ENCODE peak calls at places on chromosome 21, in eight cellular contexts. One of them, this sample, is unnamed.

GRCh38 chr21:18049461-18049860 is 195.2 kb upstream of the CHODL start:
- DNase-seq in fibroblast of lung: no peak
- DNase-seq in AG04449: no peak
- DNase-seq in upper lobe of right lung: no peak
- DNase-seq in epithelial cell of esophagus: no peak
- DNase-seq in ascending aorta: no peak
- DNase-seq in foreskin fibroblast: no peak
- DNase-seq in transverse colon: no peak
- DNase-seq in this sample: no peak

GRCh38 chr21:39863111-39863510 is 4.1 kb upstream of the PCP4 start:
- DNase-seq in fibroblast of lung: peak; percentile 56
- DNase-seq in AG04449: no peak
- DNase-seq in upper lobe of right lung: peak; percentile 73
- DNase-seq in epithelial cell of esophagus: peak; percentile 1
- DNase-seq in ascending aorta: no peak
- DNase-seq in foreskin fibroblast: no peak
- DNase-seq in transverse colon: peak; percentile 13
- DNase-seq in this sample: peak; percentile 15

GRCh38 chr21:31201548-31201947 is 142.5 kb downstream of the TIAM1 start:
- DNase-seq in fibroblast of lung: peak; percentile 74
- DNase-seq in AG04449: no peak
- DNase-seq in upper lobe of right lung: no peak
- DNase-seq in epithelial cell of esophagus: no peak
- DNase-seq in ascending aorta: peak; percentile 10
- DNase-seq in foreskin fibroblast: no peak
- DNase-seq in transverse colon: peak; percentile 10
- DNase-seq in this sample: no peak

GRCh38 chr21:17949395-17949794 is 130.2 kb upstream of the C21orf91 start:
- DNase-seq in fibroblast of lung: no peak
- DNase-seq in AG04449: no peak
- DNase-seq in upper lobe of right lung: no peak
- DNase-seq in epithelial cell of esophagus: no peak
- DNase-seq in ascending aorta: no peak
- DNase-seq in foreskin fibroblast: no peak
- DNase-seq in transverse colon: no peak
- DNase-seq in this sample: no peak

GRCh38 chr21:15058718-15059316 is 6.0 kb downstream of the NRIP1 start:
- DNase-seq in fibroblast of lung: peak; percentile 77
- DNase-seq in AG04449: no peak
- DNase-seq in upper lobe of right lung: no peak
- DNase-seq in epithelial cell of esophagus: peak; percentile 38
- DNase-seq in ascending aorta: no peak
- DNase-seq in foreskin fibroblast: peak; percentile 29
- DNase-seq in transverse colon: no peak
- DNase-seq in this sample: no peak

GRCh38 chr21:33023574-33024277 is 2.0 kb upstream of the OLIG2 start:
- DNase-seq in fibroblast of lung: no peak
- DNase-seq in AG04449: no peak
- DNase-seq in upper lobe of right lung: no peak
- DNase-seq in epithelial cell of esophagus: no peak
- DNase-seq in ascending aorta: no peak
- DNase-seq in foreskin fibroblast: no peak
- DNase-seq in transverse colon: no peak
- DNase-seq in this sample: no peak

GRCh38 chr21:32917392-32918135 is 108.2 kb upstream of the OLIG2 start:
- DNase-seq in fibroblast of lung: peak; percentile 18
- DNase-seq in AG04449: no peak
- DNase-seq in upper lobe of right lung: no peak
- DNase-seq in epithelial cell of esophagus: no peak
- DNase-seq in ascending aorta: no peak
- DNase-seq in foreskin fibroblast: peak; percentile 3
- DNase-seq in transverse colon: no peak
- DNase-seq in this sample: peak; percentile 12

GRCh38 chr21:34606051-34606450 is 8.9 kb downstream of the RCAN1 start:
- DNase-seq in fibroblast of lung: no peak
- DNase-seq in AG04449: no peak
- DNase-seq in upper lobe of right lung: no peak
- DNase-seq in epithelial cell of esophagus: no peak
- DNase-seq in ascending aorta: no peak
- DNase-seq in foreskin fibroblast: no peak
- DNase-seq in transverse colon: no peak
- DNase-seq in this sample: no peak

GRCh38 chr21:34690041-34690792 is 21.4 kb downstream of the CLIC6 start:
- DNase-seq in fibroblast of lung: no peak
- DNase-seq in AG04449: no peak
- DNase-seq in upper lobe of right lung: no peak
- DNase-seq in epithelial cell of esophagus: peak; percentile 73
- DNase-seq in ascending aorta: no peak
- DNase-seq in foreskin fibroblast: no peak
- DNase-seq in transverse colon: peak; percentile 47
- DNase-seq in this sample: peak; percentile 43

GRCh38 chr21:32410916-32411315 is 1.6 kb upstream of the EVA1C start:
- DNase-seq in fibroblast of lung: no peak
- DNase-seq in AG04449: no peak
- DNase-seq in upper lobe of right lung: no peak
- DNase-seq in epithelial cell of esophagus: no peak
- DNase-seq in ascending aorta: no peak
- DNase-seq in foreskin fibroblast: no peak
- DNase-seq in transverse colon: no peak
- DNase-seq in this sample: peak; percentile 24

GRCh38 chr21:25997788-25998611 is 172.6 kb downstream of the APP start:
- DNase-seq in fibroblast of lung: no peak
- DNase-seq in AG04449: no peak
- DNase-seq in upper lobe of right lung: no peak
- DNase-seq in epithelial cell of esophagus: no peak
- DNase-seq in ascending aorta: no peak
- DNase-seq in foreskin fibroblast: no peak
- DNase-seq in transverse colon: peak; percentile 45
- DNase-seq in this sample: peak; percentile 76

GRCh38 chr21:36155603-36156338 is 853 bp upstream of the DOP1B start:
- DNase-seq in fibroblast of lung: no peak
- DNase-seq in AG04449: no peak
- DNase-seq in upper lobe of right lung: peak; percentile 90
- DNase-seq in epithelial cell of esophagus: peak; percentile 78
- DNase-seq in ascending aorta: no peak
- DNase-seq in foreskin fibroblast: no peak
- DNase-seq in transverse colon: peak; percentile 72
- DNase-seq in this sample: peak; percentile 81

GRCh38 chr21:36437745-36438128 is 42.2 kb downstream of the CLDN14 start:
- DNase-seq in fibroblast of lung: peak; percentile 99
- DNase-seq in AG04449: peak; percentile 54
- DNase-seq in upper lobe of right lung: no peak
- DNase-seq in epithelial cell of esophagus: peak; percentile 63
- DNase-seq in ascending aorta: no peak
- DNase-seq in foreskin fibroblast: peak; percentile 44
- DNase-seq in transverse colon: no peak
- DNase-seq in this sample: peak; percentile 58

GRCh38 chr21:37367301-37367757 is 756 bp downstream of the DYRK1A start:
- DNase-seq in fibroblast of lung: no peak
- DNase-seq in AG04449: no peak
- DNase-seq in upper lobe of right lung: no peak
- DNase-seq in epithelial cell of esophagus: no peak
- DNase-seq in ascending aorta: no peak
- DNase-seq in foreskin fibroblast: peak; percentile 18
- DNase-seq in transverse colon: peak; percentile 19
- DNase-seq in this sample: peak; percentile 47

GRCh38 chr21:36180963-36181362 is 24.3 kb downstream of the DOP1B start:
- DNase-seq in fibroblast of lung: no peak
- DNase-seq in AG04449: no peak
- DNase-seq in upper lobe of right lung: no peak
- DNase-seq in epithelial cell of esophagus: no peak
- DNase-seq in ascending aorta: no peak
- DNase-seq in foreskin fibroblast: no peak
- DNase-seq in transverse colon: no peak
- DNase-seq in this sample: no peak

GRCh38 chr21:31660134-31660565 is 657 bp downstream of the SOD1 start:
- DNase-seq in fibroblast of lung: no peak
- DNase-seq in AG04449: no peak
- DNase-seq in upper lobe of right lung: no peak
- DNase-seq in epithelial cell of esophagus: no peak
- DNase-seq in ascending aorta: no peak
- DNase-seq in foreskin fibroblast: peak; percentile 19
- DNase-seq in transverse colon: peak; percentile 61
- DNase-seq in this sample: no peak

GRCh38 chr21:45863751-45864150 is 117.8 kb upstream of the COL6A1 start:
- DNase-seq in fibroblast of lung: no peak
- DNase-seq in AG04449: no peak
- DNase-seq in upper lobe of right lung: no peak
- DNase-seq in epithelial cell of esophagus: no peak
- DNase-seq in ascending aorta: no peak
- DNase-seq in foreskin fibroblast: no peak
- DNase-seq in transverse colon: no peak
- DNase-seq in this sample: no peak

GRCh38 chr21:44334637-44335030 is 4.6 kb downstream of the CFAP410 start:
- DNase-seq in fibroblast of lung: no peak
- DNase-seq in AG04449: no peak
- DNase-seq in upper lobe of right lung: no peak
- DNase-seq in epithelial cell of esophagus: no peak
- DNase-seq in ascending aorta: no peak
- DNase-seq in foreskin fibroblast: no peak
- DNase-seq in transverse colon: no peak
- DNase-seq in this sample: no peak

GRCh38 chr21:44335266-44336059 is 3.7 kb downstream of the CFAP410 start:
- DNase-seq in fibroblast of lung: no peak
- DNase-seq in AG04449: no peak
- DNase-seq in upper lobe of right lung: no peak
- DNase-seq in epithelial cell of esophagus: no peak
- DNase-seq in ascending aorta: no peak
- DNase-seq in foreskin fibroblast: no peak
- DNase-seq in transverse colon: no peak
- DNase-seq in this sample: no peak

GRCh38 chr21:44338971-44339910 is at the start of gene CFAP410:
- DNase-seq in fibroblast of lung: peak; percentile 92
- DNase-seq in AG04449: peak; percentile 52
- DNase-seq in upper lobe of right lung: peak; percentile 97
- DNase-seq in epithelial cell of esophagus: peak; percentile 96
- DNase-seq in ascending aorta: peak; percentile 74
- DNase-seq in foreskin fibroblast: peak; percentile 94
- DNase-seq in transverse colon: peak; percentile 95
- DNase-seq in this sample: peak; percentile 95

GRCh38 chr21:44337941-44338895 is 972 bp downstream of the CFAP410 start:
- DNase-seq in fibroblast of lung: peak; percentile 58
- DNase-seq in AG04449: peak; percentile 5
- DNase-seq in upper lobe of right lung: peak; percentile 80
- DNase-seq in epithelial cell of esophagus: peak; percentile 68
- DNase-seq in ascending aorta: no peak
- DNase-seq in foreskin fibroblast: peak; percentile 32
- DNase-seq in transverse colon: peak; percentile 70
- DNase-seq in this sample: peak; percentile 81

GRCh38 chr21:44337428-44337827 is 1.8 kb downstream of the CFAP410 start:
- DNase-seq in fibroblast of lung: no peak
- DNase-seq in AG04449: no peak
- DNase-seq in upper lobe of right lung: no peak
- DNase-seq in epithelial cell of esophagus: no peak
- DNase-seq in ascending aorta: no peak
- DNase-seq in foreskin fibroblast: no peak
- DNase-seq in transverse colon: no peak
- DNase-seq in this sample: no peak
- H3K4me3 ChIP-seq in fibroblast of lung: no peak overlapping the region
- H3K4me3 ChIP-seq in AG04449: no peak overlapping the region
- H3K4me3 ChIP-seq in upper lobe of right lung: no peak overlapping the region
- H3K4me3 ChIP-seq in epithelial cell of esophagus: no peak overlapping the region
- H3K4me3 ChIP-seq in ascending aorta: no peak overlapping the region
- H3K4me3 ChIP-seq in foreskin fibroblast: no peak overlapping the region
- H3K4me3 ChIP-seq in transverse colon: no peak overlapping the region
- H3K4me3 ChIP-seq in this sample: no peak overlapping the region

DNA sequence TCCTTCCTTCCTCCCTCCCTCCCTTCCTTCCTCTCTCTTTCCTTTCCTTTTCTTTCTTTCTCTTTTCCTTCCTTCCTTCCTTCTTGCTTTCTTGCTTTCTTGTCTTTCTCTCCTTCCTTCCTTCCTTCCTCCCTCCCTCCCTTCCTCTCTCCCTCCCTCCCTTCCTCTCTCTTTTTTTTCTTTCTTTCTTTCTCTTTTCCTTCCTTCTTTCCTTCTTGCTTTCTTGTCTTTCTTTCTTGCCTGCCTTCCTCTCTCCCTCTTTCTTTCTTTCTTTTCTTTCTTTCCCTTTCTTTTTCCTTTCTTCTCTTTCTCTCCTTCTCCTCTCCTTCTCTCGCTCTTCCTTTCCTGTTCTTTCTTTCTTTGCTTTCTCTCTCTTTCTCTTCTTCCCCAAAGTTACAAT is 728.4 kb upstream of the ADAMTS5 start:
- DNase-seq in fibroblast of lung: no peak
- DNase-seq in AG04449: no peak
- DNase-seq in upper lobe of right lung: no peak
- DNase-seq in epithelial cell of esophagus: no peak
- DNase-seq in ascending aorta: no peak
- DNase-seq in foreskin fibroblast: no peak
- DNase-seq in transverse colon: no peak
- DNase-seq in this sample: no peak
- TF ChIP-seq CTCF in fibroblast of lung: no peak
- TF ChIP-seq CTCF in AG04449: no peak
- TF ChIP-seq CTCF in upper lobe of right lung: no peak
- TF ChIP-seq CTCF in epithelial cell of esophagus: no peak
- TF ChIP-seq CTCF in ascending aorta: no peak
- TF ChIP-seq CTCF in foreskin fibroblast: no peak
- TF ChIP-seq CTCF in transverse colon: no peak
- TF ChIP-seq CTCF in this sample: no peak

GRCh38 chr21:42234026-42234425 is 15.1 kb downstream of the ABCG1 start:
- DNase-seq in fibroblast of lung: no peak
- DNase-seq in AG04449: no peak
- DNase-seq in upper lobe of right lung: no peak
- DNase-seq in epithelial cell of esophagus: no peak
- DNase-seq in ascending aorta: no peak
- DNase-seq in foreskin fibroblast: no peak
- DNase-seq in transverse colon: no peak
- DNase-seq in this sample: no peak

GRCh38 chr21:42231761-42232160 is 12.8 kb downstream of the ABCG1 start:
- DNase-seq in fibroblast of lung: no peak
- DNase-seq in AG04449: no peak
- DNase-seq in upper lobe of right lung: no peak
- DNase-seq in epithelial cell of esophagus: no peak
- DNase-seq in ascending aorta: no peak
- DNase-seq in foreskin fibroblast: no peak
- DNase-seq in transverse colon: no peak
- DNase-seq in this sample: no peak

GRCh38 chr21:42232176-42232825 is 13.4 kb downstream of the ABCG1 start:
- DNase-seq in fibroblast of lung: no peak
- DNase-seq in AG04449: no peak
- DNase-seq in upper lobe of right lung: no peak
- DNase-seq in epithelial cell of esophagus: no peak
- DNase-seq in ascending aorta: no peak
- DNase-seq in foreskin fibroblast: no peak
- DNase-seq in transverse colon: no peak
- DNase-seq in this sample: no peak

GRCh38 chr21:42234464-42235241 is 15.7 kb downstream of the ABCG1 start:
- DNase-seq in fibroblast of lung: peak; percentile 40
- DNase-seq in AG04449: no peak
- DNase-seq in upper lobe of right lung: peak; percentile 88
- DNase-seq in epithelial cell of esophagus: peak; percentile 61
- DNase-seq in ascending aorta: no peak
- DNase-seq in foreskin fibroblast: no peak
- DNase-seq in transverse colon: peak; percentile 85
- DNase-seq in this sample: peak; percentile 70

GRCh38 chr21:42233067-42233981 is 14.4 kb downstream of the ABCG1 start:
- DNase-seq in fibroblast of lung: no peak
- DNase-seq in AG04449: no peak
- DNase-seq in upper lobe of right lung: peak; percentile 85
- DNase-seq in epithelial cell of esophagus: peak; percentile 44
- DNase-seq in ascending aorta: peak; percentile 47
- DNase-seq in foreskin fibroblast: peak; percentile 33
- DNase-seq in transverse colon: peak; percentile 77
- DNase-seq in this sample: peak; percentile 76
- H3K4me3 ChIP-seq in fibroblast of lung: no peak overlapping the region
- H3K4me3 ChIP-seq in AG04449: no peak overlapping the region
- H3K4me3 ChIP-seq in upper lobe of right lung: no peak overlapping the region
- H3K4me3 ChIP-seq in epithelial cell of esophagus: no peak overlapping the region
- H3K4me3 ChIP-seq in ascending aorta: no peak overlapping the region
- H3K4me3 ChIP-seq in foreskin fibroblast: no peak overlapping the region
- H3K4me3 ChIP-seq in transverse colon: peak overlapping the region; percentile 50
- H3K4me3 ChIP-seq in this sample: no peak overlapping the region

GRCh38 chr21:23016617-23017016 is 2018.4 kb downstream of the NCAM2 start:
- DNase-seq in fibroblast of lung: no peak
- DNase-seq in AG04449: no peak
- DNase-seq in upper lobe of right lung: no peak
- DNase-seq in epithelial cell of esophagus: no peak
- DNase-seq in ascending aorta: no peak
- DNase-seq in foreskin fibroblast: no peak
- DNase-seq in transverse colon: no peak
- DNase-seq in this sample: no peak
- TF ChIP-seq CTCF in fibroblast of lung: no peak
- TF ChIP-seq CTCF in AG04449: no peak
- TF ChIP-seq CTCF in upper lobe of right lung: no peak
- TF ChIP-seq CTCF in epithelial cell of esophagus: no peak
- TF ChIP-seq CTCF in ascending aorta: no peak
- TF ChIP-seq CTCF in foreskin fibroblast: no peak
- TF ChIP-seq CTCF in transverse colon: no peak
- TF ChIP-seq CTCF in this sample: no peak